ENCODE peak calls at places on chromosomes 5 and 9, in five cellular contexts. One of them, this sample, is unnamed.
A peak's percentile ranks its signal among the peaks of the same experiment; 100 is the strongest.

GRCh38 chr5:137619191-137619870 is 116.6 kb downstream of the KLHL3 start:
- DNase-seq in adrenal gland: peak; percentile 85
- DNase-seq in spleen: no peak
- DNase-seq in erythroblast: no peak
- DNase-seq in prostate gland: no peak
- DNase-seq in this sample: peak; percentile 62

GRCh38 chr5:110815916-110816605 is 77.3 kb downstream of the SLC25A46 start:
- DNase-seq in spleen: no peak
- DNase-seq in adrenal gland: no peak
- DNase-seq in erythroblast: no peak
- DNase-seq in prostate gland: no peak
- DNase-seq in this sample: no peak

GRCh38 chr9:93116049-93116961 is 17.7 kb downstream of the NINJ1 start:
- DNase-seq in adrenal gland: peak; percentile 87
- DNase-seq in spleen: peak; percentile 93
- DNase-seq in prostate gland: no peak
- DNase-seq in erythroblast: no peak
- DNase-seq in this sample: peak; percentile 60

GRCh38 chr5:133401731-133402347 is 210.5 kb downstream of the FSTL4 start:
- DNase-seq in erythroblast: no peak
- DNase-seq in adrenal gland: no peak
- DNase-seq in spleen: peak; percentile 33
- DNase-seq in prostate gland: no peak
- DNase-seq in this sample: no peak

GRCh38 chr5:56335212-56335611 is 102.1 kb upstream of the ANKRD55 start:
- DNase-seq in erythroblast: no peak
- DNase-seq in spleen: no peak
- DNase-seq in prostate gland: no peak
- DNase-seq in adrenal gland: no peak
- DNase-seq in this sample: no peak

GRCh38 chr9:108163321-108164005 is 673.9 kb upstream of the KLF4 start:
- DNase-seq in erythroblast: no peak
- DNase-seq in spleen: no peak
- DNase-seq in adrenal gland: no peak
- DNase-seq in prostate gland: no peak
- DNase-seq in this sample: no peak

GRCh38 chr5:118249386-118249785 is 739.0 kb downstream of the DTWD2 start:
- DNase-seq in erythroblast: no peak
- DNase-seq in adrenal gland: no peak
- DNase-seq in spleen: no peak
- DNase-seq in prostate gland: no peak
- DNase-seq in this sample: no peak

GRCh38 chr9:73146113-73146815 is 5.4 kb upstream of the ANXA1 start:
- DNase-seq in spleen: no peak
- DNase-seq in prostate gland: no peak
- DNase-seq in adrenal gland: no peak
- DNase-seq in erythroblast: peak; percentile 64
- DNase-seq in this sample: no peak

GRCh38 chr5:154478224-154478565 is at the start of gene HAND1:
- DNase-seq in spleen: no peak
- DNase-seq in prostate gland: no peak
- DNase-seq in erythroblast: no peak
- DNase-seq in adrenal gland: peak; percentile 47
- DNase-seq in this sample: peak; percentile 27

GRCh38 chr9:95512751-95513120 is 4.0 kb downstream of the PTCH1 start:
- DNase-seq in erythroblast: peak; percentile 3
- DNase-seq in spleen: no peak
- DNase-seq in prostate gland: no peak
- DNase-seq in adrenal gland: no peak
- DNase-seq in this sample: no peak

GRCh38 chr9:116096046-116096445 is 57.5 kb upstream of the PAPPA start:
- DNase-seq in prostate gland: no peak
- DNase-seq in spleen: no peak
- DNase-seq in erythroblast: no peak
- DNase-seq in adrenal gland: no peak
- DNase-seq in this sample: no peak

DNA sequence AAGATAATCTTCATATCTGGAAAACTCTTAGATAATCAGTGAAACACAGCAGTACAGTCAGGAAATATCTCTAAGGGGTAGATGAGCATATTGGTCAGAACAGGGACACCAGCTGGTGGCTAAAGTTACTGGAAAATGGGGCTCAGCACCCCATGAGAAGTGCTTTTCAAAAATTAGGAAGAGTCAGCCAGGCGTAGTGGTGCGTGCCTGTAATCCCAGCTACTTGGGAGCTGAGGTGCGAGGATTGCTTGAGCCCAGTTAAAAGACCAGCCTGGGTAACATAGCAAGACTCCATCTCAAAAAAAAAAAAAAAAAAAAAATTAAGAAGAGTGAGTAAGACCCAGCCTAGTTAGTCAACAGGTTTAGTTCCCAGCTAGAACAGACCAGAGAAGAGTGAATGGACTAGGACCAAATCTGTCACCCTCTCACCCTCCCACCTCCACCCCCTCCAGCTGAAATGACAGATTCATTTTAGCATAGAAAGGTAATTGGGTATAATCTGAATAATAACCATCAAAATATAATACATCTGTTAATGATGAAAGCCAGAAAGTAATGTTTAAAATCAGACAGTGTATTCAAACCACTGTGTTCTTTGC is 120.9 kb downstream of the CDC42SE2 start:
- DNase-seq in prostate gland: no peak
- DNase-seq in erythroblast: peak; percentile 62
- DNase-seq in adrenal gland: no peak
- DNase-seq in spleen: no peak
- DNase-seq in this sample: no peak
- TF ChIP-seq POLR2A in prostate gland: no peak
- TF ChIP-seq POLR2A in erythroblast: no peak
- TF ChIP-seq POLR2A in adrenal gland: no peak
- TF ChIP-seq POLR2A in spleen: no peak
- TF ChIP-seq POLR2A in this sample: no peak

GRCh38 chr5:87116821-87117512 is 150.7 kb upstream of the RASA1 start:
- DNase-seq in prostate gland: no peak
- DNase-seq in erythroblast: peak; percentile 41
- DNase-seq in spleen: no peak
- DNase-seq in adrenal gland: no peak
- DNase-seq in this sample: no peak

GRCh38 chr5:87121315-87122170 is 146.1 kb upstream of the RASA1 start:
- DNase-seq in erythroblast: no peak
- DNase-seq in prostate gland: no peak
- DNase-seq in spleen: no peak
- DNase-seq in adrenal gland: no peak
- DNase-seq in this sample: no peak

GRCh38 chr5:87122171-87122977 is 145.3 kb upstream of the RASA1 start:
- DNase-seq in adrenal gland: no peak
- DNase-seq in spleen: no peak
- DNase-seq in prostate gland: no peak
- DNase-seq in erythroblast: no peak
- DNase-seq in this sample: no peak

GRCh38 chr5:87119588-87119987 is 148.1 kb upstream of the RASA1 start:
- DNase-seq in erythroblast: no peak
- DNase-seq in prostate gland: no peak
- DNase-seq in spleen: no peak
- DNase-seq in adrenal gland: no peak
- DNase-seq in this sample: no peak

GRCh38 chr5:87120518-87121314 is 147.0 kb upstream of the RASA1 start:
- DNase-seq in adrenal gland: no peak
- DNase-seq in erythroblast: no peak
- DNase-seq in spleen: no peak
- DNase-seq in prostate gland: no peak
- DNase-seq in this sample: no peak
- TF ChIP-seq POLR2A in adrenal gland: no peak
- TF ChIP-seq POLR2A in erythroblast: no peak
- TF ChIP-seq POLR2A in spleen: no peak
- TF ChIP-seq POLR2A in prostate gland: no peak
- TF ChIP-seq POLR2A in this sample: no peak

GRCh38 chr9:91248707-91249106 is 113.0 kb downstream of the AUH start:
- DNase-seq in erythroblast: no peak
- DNase-seq in adrenal gland: no peak
- DNase-seq in spleen: no peak
- DNase-seq in prostate gland: no peak
- DNase-seq in this sample: no peak

GRCh38 chr9:91255327-91255726 is 106.4 kb downstream of the AUH start:
- DNase-seq in erythroblast: no peak
- DNase-seq in spleen: no peak
- DNase-seq in prostate gland: no peak
- DNase-seq in adrenal gland: no peak
- DNase-seq in this sample: no peak

GRCh38 chr9:91258448-91258847 is 103.3 kb downstream of the AUH start:
- DNase-seq in spleen: no peak
- DNase-seq in adrenal gland: no peak
- DNase-seq in prostate gland: no peak
- DNase-seq in erythroblast: no peak
- DNase-seq in this sample: no peak

GRCh38 chr9:91256235-91256634 is 105.5 kb downstream of the AUH start:
- DNase-seq in erythroblast: no peak
- DNase-seq in prostate gland: no peak
- DNase-seq in spleen: no peak
- DNase-seq in adrenal gland: no peak
- DNase-seq in this sample: no peak

DNA sequence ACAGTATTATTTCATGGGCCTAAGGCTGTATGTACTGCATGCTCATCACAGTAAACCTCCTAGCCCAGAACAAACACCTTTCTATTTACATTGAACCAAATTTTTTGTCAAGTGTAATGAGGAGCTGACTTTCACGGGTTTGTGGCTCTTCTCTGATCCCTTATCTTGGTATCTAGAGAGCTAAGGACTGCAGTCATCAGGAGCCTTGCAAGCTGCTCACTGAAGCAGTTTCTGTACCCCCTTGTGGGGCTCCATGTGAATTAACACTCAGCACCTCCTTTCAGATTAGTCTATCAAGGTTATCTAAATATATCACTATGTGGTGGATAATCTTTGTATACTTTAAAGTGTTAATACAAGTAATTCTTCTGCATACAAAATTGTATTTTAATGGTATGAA is 108.2 kb downstream of the AUH start:
- DNase-seq in adrenal gland: no peak
- DNase-seq in spleen: no peak
- DNase-seq in erythroblast: peak; percentile 43
- DNase-seq in prostate gland: no peak
- DNase-seq in this sample: no peak
- TF ChIP-seq POLR2A in adrenal gland: no peak
- TF ChIP-seq POLR2A in spleen: no peak
- TF ChIP-seq POLR2A in erythroblast: no peak
- TF ChIP-seq POLR2A in prostate gland: no peak
- TF ChIP-seq POLR2A in this sample: no peak

GRCh38 chr5:93620487-93621339 is 37.7 kb downstream of the NR2F1 start:
- DNase-seq in spleen: peak; percentile 93
- DNase-seq in erythroblast: peak; percentile 81
- DNase-seq in adrenal gland: peak; percentile 64
- DNase-seq in prostate gland: peak; percentile 41
- DNase-seq in this sample: peak; percentile 54
- TF ChIP-seq POLR2A in spleen: no peak
- TF ChIP-seq POLR2A in erythroblast: no peak
- TF ChIP-seq POLR2A in adrenal gland: no peak
- TF ChIP-seq POLR2A in prostate gland: no peak
- TF ChIP-seq POLR2A in this sample: no peak

GRCh38 chr9:38451162-38451561 is 26.9 kb upstream of the IGFBPL1 start:
- DNase-seq in spleen: no peak
- DNase-seq in adrenal gland: no peak
- DNase-seq in prostate gland: no peak
- DNase-seq in erythroblast: no peak
- DNase-seq in this sample: no peak

GRCh38 chr9:38453835-38454234 is 29.6 kb upstream of the IGFBPL1 start:
- DNase-seq in spleen: no peak
- DNase-seq in erythroblast: no peak
- DNase-seq in prostate gland: no peak
- DNase-seq in adrenal gland: no peak
- DNase-seq in this sample: no peak
- TF ChIP-seq POLR2A in spleen: no peak
- TF ChIP-seq POLR2A in erythroblast: no peak
- TF ChIP-seq POLR2A in prostate gland: no peak
- TF ChIP-seq POLR2A in adrenal gland: no peak
- TF ChIP-seq POLR2A in this sample: no peak

DNA sequence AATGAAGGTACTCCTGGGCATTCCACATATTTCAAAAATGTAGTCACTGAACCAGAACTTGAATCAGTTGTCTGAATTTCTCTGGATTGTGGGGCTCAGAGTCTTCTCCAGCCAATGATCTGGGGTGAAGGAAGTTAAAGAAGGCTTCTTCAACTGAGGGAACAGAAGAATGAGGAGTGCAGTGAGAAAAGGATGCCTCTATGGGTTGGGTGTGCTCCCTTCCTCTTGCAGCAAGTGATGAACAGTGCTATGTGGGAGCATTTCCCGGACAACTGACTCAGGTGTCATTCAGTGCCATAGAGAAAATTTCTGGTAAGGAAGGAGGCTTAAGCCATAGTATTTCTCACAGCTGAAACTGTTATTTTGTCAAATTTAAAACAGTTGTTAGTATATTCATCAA is 7.9 kb downstream of the LNPEP start:
- DNase-seq in erythroblast: no peak
- DNase-seq in adrenal gland: no peak
- DNase-seq in spleen: no peak
- DNase-seq in prostate gland: no peak
- DNase-seq in this sample: no peak
- TF ChIP-seq POLR2A in erythroblast: no peak
- TF ChIP-seq POLR2A in adrenal gland: no peak
- TF ChIP-seq POLR2A in spleen: no peak
- TF ChIP-seq POLR2A in prostate gland: no peak
- TF ChIP-seq POLR2A in this sample: no peak

DNA sequence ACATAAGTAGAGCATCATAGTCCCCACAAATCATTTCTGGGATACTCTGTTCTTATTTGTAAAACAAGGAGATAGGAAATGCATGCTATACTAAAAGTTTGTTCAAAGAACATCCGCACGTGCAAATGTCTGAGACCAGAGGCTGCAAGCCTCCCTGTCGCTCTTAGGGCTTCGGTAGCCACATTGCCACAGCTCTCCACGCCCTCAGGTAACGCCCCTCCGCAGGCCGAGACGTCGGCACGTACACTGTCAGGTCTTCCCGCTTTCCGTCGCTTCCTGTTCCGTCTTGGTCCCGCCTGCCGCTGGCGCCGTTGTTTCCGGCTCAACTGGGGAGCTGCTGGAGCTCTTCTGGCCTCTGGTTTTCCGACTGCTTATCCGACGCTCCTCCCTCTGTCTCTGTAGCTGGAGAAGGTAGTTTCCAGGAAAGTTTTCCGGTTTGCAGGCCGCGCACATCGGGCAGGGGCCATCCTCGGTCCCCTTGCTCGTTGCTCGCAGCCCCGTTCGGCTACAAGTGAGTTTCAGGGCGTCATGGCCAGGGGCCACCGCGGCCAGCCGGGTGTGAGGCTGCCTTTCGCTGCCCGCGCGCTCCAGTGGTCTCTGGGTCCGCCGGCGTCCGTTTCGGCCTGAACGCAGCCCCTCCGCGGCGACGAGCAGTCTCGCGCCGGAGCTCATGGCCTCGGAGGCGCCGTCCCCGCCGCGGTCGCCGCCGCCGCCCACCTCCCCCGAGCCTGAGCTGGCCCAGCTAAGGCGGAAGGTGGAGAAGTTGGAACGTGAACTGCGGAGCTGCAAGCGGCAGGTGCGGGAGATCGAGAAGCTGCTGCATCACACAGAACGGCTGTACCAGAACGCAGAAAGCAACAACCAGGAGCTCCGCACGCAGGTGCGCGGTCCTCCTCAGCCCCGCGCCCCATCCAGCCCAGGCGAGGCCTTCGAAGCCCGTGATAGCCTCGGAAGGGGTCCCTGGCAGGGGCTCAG is at the start of gene AGGF1:
- DNase-seq in adrenal gland: peak; percentile 91
- DNase-seq in prostate gland: peak; percentile 94
- DNase-seq in spleen: peak; percentile 98
- DNase-seq in erythroblast: peak; percentile 95
- DNase-seq in this sample: peak; percentile 90
- TF ChIP-seq POLR2A in adrenal gland: peak; percentile 9
- TF ChIP-seq POLR2A in prostate gland: peak; percentile 64
- TF ChIP-seq POLR2A in spleen: no peak
- TF ChIP-seq POLR2A in erythroblast: peak; percentile 90
- TF ChIP-seq POLR2A in this sample: peak; percentile 55

This sample was measured in uterus.